ENCODE peak calls at places on chromosome 22, in ten cellular contexts. One of them, this sample, is unnamed.

GRCh38 chr22:46087816-46088277 is 62.5 kb upstream of the PPARA start:
- DNase-seq in A549: peak
- DNase-seq in neural progenitor cell: peak
- DNase-seq in PC-9: no peak
- DNase-seq in PC-3: no peak
- DNase-seq in breast epithelium: peak
- DNase-seq in bronchial epithelial cell: no peak
- DNase-seq in colonic mucosa: peak
- DNase-seq in IMR-90: peak
- DNase-seq in thoracic aorta: peak
- DNase-seq in this sample: no peak

GRCh38 chr22:46076651-46077339 is 73.5 kb upstream of the PPARA start:
- DNase-seq in A549: peak
- DNase-seq in neural progenitor cell: no peak
- DNase-seq in PC-9: peak
- DNase-seq in PC-3: peak
- DNase-seq in breast epithelium: peak
- DNase-seq in bronchial epithelial cell: peak
- DNase-seq in colonic mucosa: no peak
- DNase-seq in IMR-90: peak
- DNase-seq in thoracic aorta: no peak
- DNase-seq in this sample: no peak

GRCh38 chr22:43399338-43399979 is 12.4 kb upstream of the MPPED1 start:
- DNase-seq in A549: no peak
- DNase-seq in neural progenitor cell: no peak
- DNase-seq in PC-9: no peak
- DNase-seq in PC-3: no peak
- DNase-seq in breast epithelium: no peak
- DNase-seq in bronchial epithelial cell: no peak
- DNase-seq in colonic mucosa: no peak
- DNase-seq in IMR-90: no peak
- DNase-seq in thoracic aorta: no peak
- DNase-seq in this sample: no peak

GRCh38 chr22:23565942-23566715 is 14.0 kb downstream of the IGLL1 start:
- DNase-seq in A549: no peak
- DNase-seq in neural progenitor cell: peak
- DNase-seq in PC-9: no peak
- DNase-seq in PC-3: no peak
- DNase-seq in breast epithelium: no peak
- DNase-seq in bronchial epithelial cell: no peak
- DNase-seq in colonic mucosa: no peak
- DNase-seq in IMR-90: no peak
- DNase-seq in thoracic aorta: no peak
- DNase-seq in this sample: no peak

GRCh38 chr22:23405366-23405851 is 174.7 kb downstream of the IGLL1 start:
- DNase-seq in A549: no peak
- DNase-seq in neural progenitor cell: no peak
- DNase-seq in PC-9: no peak
- DNase-seq in PC-3: no peak
- DNase-seq in breast epithelium: no peak
- DNase-seq in bronchial epithelial cell: no peak
- DNase-seq in colonic mucosa: no peak
- DNase-seq in IMR-90: no peak
- DNase-seq in thoracic aorta: no peak
- DNase-seq in this sample: no peak

GRCh38 chr22:21657361-21658118 is 8.3 kb upstream of the PPIL2 start:
- DNase-seq in A549: peak
- DNase-seq in neural progenitor cell: peak
- DNase-seq in PC-9: peak
- DNase-seq in PC-3: peak
- DNase-seq in breast epithelium: no peak
- DNase-seq in bronchial epithelial cell: no peak
- DNase-seq in colonic mucosa: peak
- DNase-seq in IMR-90: peak
- DNase-seq in thoracic aorta: no peak
- DNase-seq in this sample: no peak

GRCh38 chr22:27386186-27386585 is 415.4 kb downstream of the MN1 start:
- DNase-seq in A549: peak
- DNase-seq in neural progenitor cell: no peak
- DNase-seq in PC-9: no peak
- DNase-seq in PC-3: no peak
- DNase-seq in breast epithelium: no peak
- DNase-seq in bronchial epithelial cell: peak
- DNase-seq in colonic mucosa: peak
- DNase-seq in IMR-90: no peak
- DNase-seq in thoracic aorta: no peak
- DNase-seq in this sample: no peak

GRCh38 chr22:46854125-46854870 is 91.8 kb downstream of the TBC1D22A start:
- DNase-seq in A549: no peak
- DNase-seq in neural progenitor cell: no peak
- DNase-seq in PC-9: no peak
- DNase-seq in PC-3: no peak
- DNase-seq in breast epithelium: no peak
- DNase-seq in bronchial epithelial cell: no peak
- DNase-seq in colonic mucosa: no peak
- DNase-seq in IMR-90: peak
- DNase-seq in thoracic aorta: no peak
- DNase-seq in this sample: no peak

GRCh38 chr22:19809741-19810140 is 44.9 kb downstream of the GNB1L start:
- DNase-seq in A549: no peak
- DNase-seq in neural progenitor cell: no peak
- DNase-seq in PC-9: no peak
- DNase-seq in PC-3: no peak
- DNase-seq in breast epithelium: no peak
- DNase-seq in bronchial epithelial cell: no peak
- DNase-seq in colonic mucosa: no peak
- DNase-seq in IMR-90: no peak
- DNase-seq in thoracic aorta: no peak
- DNase-seq in this sample: no peak

GRCh38 chr22:28822930-28823481 is 22.6 kb upstream of the XBP1 start:
- DNase-seq in A549: no peak
- DNase-seq in neural progenitor cell: peak
- DNase-seq in PC-9: no peak
- DNase-seq in PC-3: no peak
- DNase-seq in breast epithelium: peak
- DNase-seq in bronchial epithelial cell: no peak
- DNase-seq in colonic mucosa: peak
- DNase-seq in IMR-90: no peak
- DNase-seq in thoracic aorta: no peak
- DNase-seq in this sample: no peak

GRCh38 chr22:47201996-47202818 is 439.8 kb downstream of the TBC1D22A start:
- DNase-seq in A549: no peak
- DNase-seq in neural progenitor cell: no peak
- DNase-seq in PC-9: no peak
- DNase-seq in PC-3: no peak
- DNase-seq in breast epithelium: peak
- DNase-seq in bronchial epithelial cell: no peak
- DNase-seq in colonic mucosa: peak
- DNase-seq in IMR-90: no peak
- DNase-seq in thoracic aorta: no peak
- DNase-seq in this sample: no peak

DNA sequence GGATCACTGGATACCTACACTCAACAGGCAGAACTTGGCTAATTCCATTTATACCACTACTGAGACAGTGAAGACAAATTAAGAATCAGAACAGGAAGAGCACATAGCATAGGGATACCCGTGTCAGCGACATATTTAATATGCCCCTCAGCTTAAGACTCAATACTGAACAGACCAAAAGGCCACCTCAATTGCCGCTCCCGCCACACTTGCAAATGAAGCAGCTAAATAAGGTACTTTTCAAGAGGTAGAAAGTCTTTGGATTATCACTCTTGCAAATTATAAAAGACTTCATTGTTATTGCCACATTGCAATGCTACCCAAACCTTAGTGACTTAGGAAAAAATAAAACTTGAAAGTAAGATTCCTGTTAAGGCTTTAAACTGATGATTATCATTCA is 3.1 kb downstream of the DDX17 start:
- DNase-seq in A549: no peak
- DNase-seq in neural progenitor cell: no peak
- DNase-seq in PC-9: no peak
- DNase-seq in PC-3: no peak
- DNase-seq in breast epithelium: no peak
- DNase-seq in bronchial epithelial cell: no peak
- DNase-seq in colonic mucosa: no peak
- DNase-seq in IMR-90: no peak
- DNase-seq in thoracic aorta: no peak
- DNase-seq in this sample: no peak
- H3K4me3 ChIP-seq in A549: peak
- H3K4me3 ChIP-seq in neural progenitor cell: peak
- H3K4me3 ChIP-seq in PC-9: peak
- H3K4me3 ChIP-seq in PC-3: peak
- H3K4me3 ChIP-seq in breast epithelium: peak
- H3K4me3 ChIP-seq in bronchial epithelial cell: no peak
- H3K4me3 ChIP-seq in colonic mucosa: no peak
- H3K4me3 ChIP-seq in IMR-90: peak
- H3K4me3 ChIP-seq in thoracic aorta: peak
- H3K4me3 ChIP-seq in this sample: peak

DNA sequence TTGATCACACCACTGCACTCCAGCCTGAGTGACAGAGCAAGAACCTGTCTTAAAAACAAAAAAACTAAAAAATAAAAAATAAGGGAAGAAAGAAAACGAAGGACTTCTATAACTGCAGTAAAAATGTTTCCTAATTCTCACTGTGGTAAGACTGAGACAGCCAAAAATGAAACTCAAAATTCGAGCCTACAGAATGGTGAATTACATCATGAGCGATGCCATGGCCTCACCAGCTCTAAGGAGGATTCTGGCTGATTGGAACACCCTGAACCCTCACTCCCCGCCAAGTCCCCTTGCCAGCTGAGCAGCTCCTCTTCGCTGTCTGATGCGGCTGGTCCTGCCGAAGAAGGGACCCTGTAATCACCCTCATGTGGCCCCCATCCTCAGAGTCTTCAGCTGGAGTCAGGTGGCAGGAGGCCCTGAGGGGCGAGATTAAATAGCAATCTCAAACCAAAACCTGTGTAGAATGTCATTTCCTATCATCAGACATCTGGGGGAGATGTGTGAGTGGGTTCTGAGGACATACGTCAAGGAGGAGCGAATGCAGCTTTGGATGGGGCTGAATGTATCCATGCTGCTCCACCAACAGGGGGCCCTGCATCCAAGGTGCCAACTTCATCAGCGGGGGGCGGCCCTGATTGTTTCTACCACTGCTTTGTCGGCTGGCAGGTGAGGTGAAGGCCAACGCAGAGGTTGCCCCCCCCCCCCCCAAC is 29.2 kb downstream of the PDGFB start:
- DNase-seq in A549: peak
- DNase-seq in neural progenitor cell: peak
- DNase-seq in PC-9: no peak
- DNase-seq in PC-3: no peak
- DNase-seq in breast epithelium: no peak
- DNase-seq in bronchial epithelial cell: no peak
- DNase-seq in colonic mucosa: no peak
- DNase-seq in IMR-90: no peak
- DNase-seq in thoracic aorta: no peak
- DNase-seq in this sample: no peak
- TF ChIP-seq CTCF in A549: peak
- TF ChIP-seq CTCF in neural progenitor cell: peak
- TF ChIP-seq CTCF in PC-9: peak
- TF ChIP-seq CTCF in PC-3: peak
- TF ChIP-seq CTCF in breast epithelium: no peak
- TF ChIP-seq CTCF in bronchial epithelial cell: peak
- TF ChIP-seq CTCF in colonic mucosa: no peak
- TF ChIP-seq CTCF in IMR-90: peak
- TF ChIP-seq CTCF in thoracic aorta: no peak
- TF ChIP-seq CTCF in this sample: peak

GRCh38 chr22:41579297-41579996 is 10.2 kb downstream of the PMM1 start:
- DNase-seq in A549: no peak
- DNase-seq in neural progenitor cell: no peak
- DNase-seq in PC-9: no peak
- DNase-seq in PC-3: no peak
- DNase-seq in breast epithelium: no peak
- DNase-seq in bronchial epithelial cell: no peak
- DNase-seq in colonic mucosa: no peak
- DNase-seq in IMR-90: no peak
- DNase-seq in thoracic aorta: no peak
- DNase-seq in this sample: no peak

GRCh38 chr22:41579997-41580355 is 9.7 kb downstream of the PMM1 start:
- DNase-seq in A549: no peak
- DNase-seq in neural progenitor cell: no peak
- DNase-seq in PC-9: no peak
- DNase-seq in PC-3: no peak
- DNase-seq in breast epithelium: no peak
- DNase-seq in bronchial epithelial cell: no peak
- DNase-seq in colonic mucosa: no peak
- DNase-seq in IMR-90: no peak
- DNase-seq in thoracic aorta: no peak
- DNase-seq in this sample: no peak

GRCh38 chr22:41585898-41586297 is 3.7 kb downstream of the PMM1 start:
- DNase-seq in A549: no peak
- DNase-seq in neural progenitor cell: no peak
- DNase-seq in PC-9: no peak
- DNase-seq in PC-3: no peak
- DNase-seq in breast epithelium: no peak
- DNase-seq in bronchial epithelial cell: no peak
- DNase-seq in colonic mucosa: no peak
- DNase-seq in IMR-90: no peak
- DNase-seq in thoracic aorta: no peak
- DNase-seq in this sample: no peak

GRCh38 chr22:41584881-41585280 is 4.8 kb downstream of the PMM1 start:
- DNase-seq in A549: no peak
- DNase-seq in neural progenitor cell: no peak
- DNase-seq in PC-9: no peak
- DNase-seq in PC-3: no peak
- DNase-seq in breast epithelium: no peak
- DNase-seq in bronchial epithelial cell: no peak
- DNase-seq in colonic mucosa: no peak
- DNase-seq in IMR-90: no peak
- DNase-seq in thoracic aorta: no peak
- DNase-seq in this sample: no peak

DNA sequence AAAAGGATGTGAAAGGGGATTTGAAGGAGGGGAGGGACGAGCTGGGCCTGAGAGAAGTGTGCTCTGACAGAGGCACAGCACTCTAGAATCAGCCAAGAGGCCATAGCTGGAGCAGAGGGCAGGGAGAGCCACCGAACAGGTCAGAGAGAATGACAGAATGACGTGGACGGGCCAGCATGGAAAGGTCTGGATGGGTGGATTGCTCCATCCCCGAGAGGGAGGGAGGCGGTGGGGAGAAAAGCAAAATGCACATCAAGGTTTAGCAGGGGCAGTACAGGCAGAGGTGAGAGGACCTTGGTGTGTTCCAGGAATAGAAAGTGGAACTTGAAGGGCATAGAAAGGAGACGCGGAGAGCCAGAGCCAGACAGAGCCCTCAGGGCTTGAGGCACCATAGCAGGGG is 6.9 kb downstream of the PMM1 start:
- DNase-seq in A549: no peak
- DNase-seq in neural progenitor cell: no peak
- DNase-seq in PC-9: no peak
- DNase-seq in PC-3: no peak
- DNase-seq in breast epithelium: no peak
- DNase-seq in bronchial epithelial cell: no peak
- DNase-seq in colonic mucosa: no peak
- DNase-seq in IMR-90: no peak
- DNase-seq in thoracic aorta: no peak
- DNase-seq in this sample: no peak
- H3K4me3 ChIP-seq in A549: no peak
- H3K4me3 ChIP-seq in neural progenitor cell: no peak
- H3K4me3 ChIP-seq in PC-9: no peak
- H3K4me3 ChIP-seq in PC-3: no peak
- H3K4me3 ChIP-seq in breast epithelium: no peak
- H3K4me3 ChIP-seq in bronchial epithelial cell: no peak
- H3K4me3 ChIP-seq in colonic mucosa: no peak
- H3K4me3 ChIP-seq in IMR-90: no peak
- H3K4me3 ChIP-seq in thoracic aorta: no peak
- H3K4me3 ChIP-seq in this sample: no peak

GRCh38 chr22:17171016-17171312 is 11.9 kb upstream of the HDHD5 start:
- DNase-seq in A549: no peak
- DNase-seq in neural progenitor cell: no peak
- DNase-seq in PC-9: no peak
- DNase-seq in PC-3: no peak
- DNase-seq in breast epithelium: no peak
- DNase-seq in bronchial epithelial cell: no peak
- DNase-seq in colonic mucosa: no peak
- DNase-seq in IMR-90: no peak
- DNase-seq in thoracic aorta: no peak
- DNase-seq in this sample: no peak
- TF ChIP-seq CTCF in A549: no peak
- TF ChIP-seq CTCF in neural progenitor cell: no peak
- TF ChIP-seq CTCF in PC-9: peak
- TF ChIP-seq CTCF in PC-3: no peak
- TF ChIP-seq CTCF in breast epithelium: no peak
- TF ChIP-seq CTCF in bronchial epithelial cell: no peak
- TF ChIP-seq CTCF in colonic mucosa: no peak
- TF ChIP-seq CTCF in IMR-90: peak
- TF ChIP-seq CTCF in thoracic aorta: no peak
- TF ChIP-seq CTCF in this sample: peak